ENCODE peak calls at places on chromosomes 1 and 21, in nine cellular contexts. C is activated T-helper 1 cell treated with Interleukin-2 at 50 U/mL for 16 hours, L is substantia nigra, H is M059J, F is KG1, I is neuronal stem cell, S is non-pigmented ciliary epithelial cell, U is bronchial epithelial cell, Y is RPMI8226. Q is an unnamed sample.

GRCh38 chr1:159900086-159900680 is at the start of gene CFAP45:
- DNase-seq in U (peak), F (no peak), C (no peak), Y (no peak), H (peak), L (no peak), I (peak), S (no peak), Q (no peak)

GRCh38 chr1:67175713-67176112 is 9.5 kb downstream of the IL23R start:
- DNase-seq in U (no peak), I (no peak), C (no peak), Y (no peak), H (no peak), F (no peak), L (no peak), S (no peak), Q (no peak)

GRCh38 chr1:116825400-116825734 is 71.1 kb downstream of the CD2 start:
- DNase-seq in U (no peak), S (no peak), L (no peak), H (no peak), F (no peak), Y (no peak), I (no peak), C (no peak), Q (no peak)

GRCh38 chr1:17149771-17150170 is 30.5 kb upstream of the PADI2 start:
- DNase-seq in F (no peak), I (no peak), Y (peak), U (no peak), S (no peak), C (no peak), L (no peak), H (no peak), Q (no peak)

GRCh38 chr1:154744352-154744751 is 125.7 kb downstream of the KCNN3 start:
- DNase-seq in C (no peak), L (peak), F (no peak), S (no peak), Y (no peak), I (no peak), H (no peak), U (no peak), Q (no peak)

GRCh38 chr1:212463565-212464270 is 31.0 kb downstream of the NENF start:
- DNase-seq in S (no peak), Y (no peak), U (no peak), I (no peak), H (no peak), L (no peak), C (no peak), F (no peak), Q (no peak)

GRCh38 chr1:24771574-24771973 is 26.3 kb downstream of the CLIC4 start:
- DNase-seq in C (no peak), I (no peak), F (no peak), Y (no peak), U (no peak), S (no peak), H (no peak), L (no peak), Q (no peak)

GRCh38 chr1:84634536-84635205 is 55.6 kb downstream of the SSX2IP start:
- DNase-seq in C (no peak), I (no peak), F (no peak), Y (no peak), L (no peak), S (no peak), H (peak), U (peak), Q (no peak)

GRCh38 chr21:43318841-43319781 is 107.8 kb downstream of the SIK1 start:
- DNase-seq in Y (no peak), C (no peak), L (peak), I (no peak), S (no peak), U (peak), H (peak), F (no peak), Q (peak)

GRCh38 chr1:157955269-157955668 is 38.2 kb upstream of the KIRREL1 start:
- DNase-seq in C (no peak), L (no peak), F (no peak), U (no peak), I (no peak), Y (no peak), S (no peak), H (no peak), Q (no peak)

GRCh38 chr1:30609336-30610280 is 113.8 kb downstream of the MATN1 start:
- DNase-seq in C (no peak), F (no peak), U (peak), Y (no peak), H (no peak), S (no peak), I (no peak), L (no peak), Q (no peak)

GRCh38 chr1:75475709-75476108 is 135.2 kb downstream of the SLC44A5 start:
- DNase-seq in L (no peak), Y (no peak), S (no peak), C (no peak), F (no peak), U (no peak), I (no peak), H (no peak), Q (no peak)

GRCh38 chr1:242017580-242018233 is 18.8 kb upstream of the MAP1LC3C start:
- DNase-seq in H (peak), I (no peak), Y (peak), S (no peak), L (peak), C (no peak), F (no peak), U (peak), Q (peak)

GRCh38 chr1:111140680-111140967 is 601 bp downstream of the CEPT1 start:
- DNase-seq in I (no peak), L (no peak), F (no peak), S (no peak), C (no peak), U (peak), Y (peak), H (peak), Q (peak)

GRCh38 chr1:63914241-63914640 is 140.4 kb downstream of the ROR1 start:
- DNase-seq in I (no peak), Y (no peak), U (peak), S (no peak), H (no peak), L (no peak), F (no peak), C (no peak), Q (no peak)

GRCh38 chr21:45875881-45876280 is 105.7 kb upstream of the COL6A1 start:
- DNase-seq in H (no peak), C (no peak), Y (no peak), S (no peak), L (no peak), I (no peak), F (no peak), U (no peak), Q (no peak)

GRCh38 chr1:165287329-165287728 is 69.2 kb downstream of the LMX1A start:
- DNase-seq in U (no peak), I (no peak), Y (no peak), H (no peak), C (no peak), L (no peak), F (no peak), S (no peak), Q (no peak)

Q was measured in A172.